ENCODE peak calls at places on chromosome 18, in seven cellular contexts. S is tibial artery; T is GM23248; G is stimulated activated CD4-positive, alpha-beta T cell treated with anti-CD3 and anti-CD28 coated beads, TNF-alpha, amount 100 ng/mL, for 24 hours; P is fibroblast of the aortic adventitia; D is DMS79; N is AG20443. M is an unnamed sample.

GRCh38 chr18:9712130-9712577 is 4.1 kb downstream of the RAB31 start:
- DNase-seq in S (no peak), T (no peak), G (no peak), P (no peak), D (no peak), N (no peak), M (no peak)

GRCh38 chr18:41842886-41843285 is 112.1 kb upstream of the PIK3C3 start:
- DNase-seq in S (no peak), T (peak), G (no peak), P (no peak), D (no peak), N (no peak), M (no peak)

GRCh38 chr18:39380823-39381222 is 1815.2 kb upstream of the CELF4 start:
- DNase-seq in S (no peak), T (no peak), G (no peak), P (no peak), D (no peak), N (no peak), M (no peak)

GRCh38 chr18:63834471-63835113 is 52.9 kb upstream of the SERPINB2 start:
- DNase-seq in S (no peak), T (peak), G (no peak), P (no peak), D (no peak), N (no peak), M (no peak)

GRCh38 chr18:79354350-79354749 is 41.4 kb upstream of the NFATC1 start:
- DNase-seq in S (no peak), T (no peak), G (no peak), P (no peak), D (no peak), N (no peak), M (no peak)

GRCh38 chr18:66393463-66393862 is 210.4 kb downstream of the CDH19 start:
- DNase-seq in S (no peak), T (no peak), G (no peak), P (no peak), D (no peak), N (no peak), M (no peak)

GRCh38 chr18:48997985-48998831 is 47.4 kb upstream of the SMAD7 start:
- DNase-seq in S (peak), T (peak), G (no peak), P (peak), D (no peak), N (peak), M (no peak)

GRCh38 chr18:35085450-35086032 is 44.3 kb downstream of the MAPRE2 start:
- DNase-seq in S (no peak), T (no peak), G (no peak), P (no peak), D (no peak), N (no peak), M (no peak)

GRCh38 chr18:51107594-51108305 is 77.7 kb downstream of the SMAD4 start:
- DNase-seq in S (no peak), T (peak), G (no peak), P (no peak), D (no peak), N (no peak), M (no peak)

GRCh38 chr18:78525364-78526111 is 454.1 kb upstream of the SALL3 start:
- DNase-seq in S (no peak), T (peak), G (no peak), P (no peak), D (no peak), N (no peak), M (no peak)

GRCh38 chr18:52723456-52724065 is 383.6 kb downstream of the DCC start:
- DNase-seq in S (no peak), T (no peak), G (no peak), P (no peak), D (no peak), N (no peak), M (no peak)

GRCh38 chr18:9884090-9884489 is 1.7 kb upstream of the TXNDC2 start:
- DNase-seq in S (no peak), T (no peak), G (no peak), P (no peak), D (no peak), N (no peak), M (no peak)

GRCh38 chr18:58512648-58513338 is 116.1 kb downstream of the ALPK2 start:
- DNase-seq in S (no peak), T (no peak), G (no peak), P (no peak), D (no peak), N (no peak), M (no peak)